ENCODE peak calls at places on chromosomes 12 and 14, in six cellular contexts. K, I, A, R, X and D are unnamed samples.

GRCh38 chr14:38122241-38122640 is 85.5 kb upstream of the SSTR1 start:
- DNase-seq in A (peak), K (no peak), I (peak), R (no peak), X (no peak), D (no peak)

GRCh38 chr12:71158361-71158882 is 623 bp upstream of the TSPAN8 start:
- DNase-seq in R (no peak), A (no peak), X (no peak), I (no peak), K (no peak), D (no peak)

GRCh38 chr14:97021001-97021400 is 223.8 kb downstream of the VRK1 start:
- DNase-seq in R (peak), A (no peak), X (no peak), I (no peak), K (no peak), D (no peak)

GRCh38 chr14:59566281-59566680 is 10.3 kb downstream of the CCDC175 start:
- DNase-seq in K (no peak), R (no peak), X (no peak), A (no peak), I (no peak), D (no peak)

GRCh38 chr12:53749986-53750811 is 1.6 kb downstream of the CISTR start:
- DNase-seq in K (no peak), R (no peak), A (no peak), X (no peak), I (no peak), D (no peak)

GRCh38 chr12:108193922-108194321 is 64.8 kb downstream of the WSCD2 start:
- DNase-seq in A (peak), I (no peak), X (peak), K (no peak), R (no peak), D (no peak)

GRCh38 chr12:47718531-47718930 is 6.8 kb downstream of the ENDOU start:
- DNase-seq in X (no peak), A (no peak), R (no peak), K (no peak), I (no peak), D (no peak)

GRCh38 chr12:70831538-70831937 is 89.0 kb downstream of the PTPRR start:
- DNase-seq in I (no peak), X (no peak), K (no peak), R (no peak), A (no peak), D (no peak)

GRCh38 chr12:22653790-22654189 is 28.8 kb downstream of the ETNK1 start:
- DNase-seq in I (no peak), A (no peak), X (no peak), R (no peak), K (no peak), D (no peak)

GRCh38 chr12:74624206-74624605 is 86.6 kb downstream of the ATXN7L3B start:
- DNase-seq in X (no peak), A (no peak), I (no peak), R (no peak), K (no peak), D (no peak)